ENCODE peak calls at places on chromosomes 4 and X, in nine cellular contexts. M, A, W, P, D, T, Q, J and U are unnamed samples.

GRCh38 chr4:77193511-77194236 is 36.7 kb downstream of the CCNG2 start:
- DNase-seq in T (peak; percentile 60), Q (no peak), W (no peak), A (no peak), J (no peak), P (no peak), D (peak; percentile 77), M (no peak), U (no peak)

GRCh38 chr4:148341980-148342800 is 100.0 kb downstream of the NR3C2 start:
- DNase-seq in J (no peak), W (no peak), M (no peak), T (no peak), P (no peak), D (no peak), A (no peak), Q (no peak), U (no peak)

GRCh38 chrX:13123857-13124345 is 79.5 kb upstream of the FAM9C start:
- DNase-seq in D (no peak), Q (peak; percentile 68), W (peak; percentile 59), T (no peak), J (no peak), P (no peak), A (no peak), M (no peak), U (peak; percentile 61)

GRCh38 chrX:129495941-129496340 is 27.3 kb downstream of the SMARCA1 start:
- DNase-seq in J (no peak), T (no peak), W (peak; percentile 37), Q (peak; percentile 59), D (no peak), M (peak; percentile 34), A (no peak), P (no peak), U (peak; percentile 22)

GRCh38 chr4:88690355-88690754 is 7.3 kb downstream of the NAP1L5 start:
- DNase-seq in P (no peak), M (peak; percentile 47), Q (peak; percentile 33), A (no peak), T (no peak), D (no peak), J (no peak), W (peak; percentile 82), U (peak; percentile 79)

GRCh38 chr4:141247430-141247780 is 26.7 kb downstream of the ZNF330 start:
- DNase-seq in A (no peak), P (no peak), Q (no peak), T (no peak), M (peak; percentile 5), J (no peak), W (peak; percentile 37), D (no peak), U (peak; percentile 7)

GRCh38 chr4:112652216-112652615 is 15.3 kb downstream of the LARP7 start:
- DNase-seq in A (no peak), D (no peak), M (no peak), W (no peak), P (no peak), J (no peak), Q (no peak), T (no peak), U (no peak)

GRCh38 chrX:30364229-30364628 is 55.0 kb upstream of the NR0B1 start:
- DNase-seq in J (no peak), W (no peak), Q (no peak), A (no peak), T (no peak), P (no peak), M (no peak), D (no peak), U (no peak)

GRCh38 chr4:118557298-118557851 is 127.8 kb upstream of the METTL14 start:
- DNase-seq in Q (peak; percentile 58), D (no peak), P (no peak), T (no peak), J (no peak), W (peak; percentile 68), M (peak; percentile 19), A (no peak), U (peak; percentile 40)

GRCh38 chrX:139290310-139290709 is 240.2 kb upstream of the F9 start:
- DNase-seq in D (no peak), T (no peak), A (no peak), W (peak; percentile 25), Q (peak; percentile 74), M (no peak), J (no peak), P (no peak), U (no peak)

GRCh38 chr4:18314731-18315130 is 293.2 kb upstream of the LCORL start:
- DNase-seq in W (no peak), A (no peak), Q (no peak), P (no peak), D (no peak), J (peak; percentile 7), T (no peak), M (no peak), U (no peak)

GRCh38 chr4:114272226-114272625 is 292.8 kb upstream of the ARSJ start:
- DNase-seq in W (peak; percentile 98), D (no peak), M (peak; percentile 88), Q (peak; percentile 83), T (no peak), P (peak; percentile 90), A (no peak), J (no peak), U (peak; percentile 95)

DNA sequence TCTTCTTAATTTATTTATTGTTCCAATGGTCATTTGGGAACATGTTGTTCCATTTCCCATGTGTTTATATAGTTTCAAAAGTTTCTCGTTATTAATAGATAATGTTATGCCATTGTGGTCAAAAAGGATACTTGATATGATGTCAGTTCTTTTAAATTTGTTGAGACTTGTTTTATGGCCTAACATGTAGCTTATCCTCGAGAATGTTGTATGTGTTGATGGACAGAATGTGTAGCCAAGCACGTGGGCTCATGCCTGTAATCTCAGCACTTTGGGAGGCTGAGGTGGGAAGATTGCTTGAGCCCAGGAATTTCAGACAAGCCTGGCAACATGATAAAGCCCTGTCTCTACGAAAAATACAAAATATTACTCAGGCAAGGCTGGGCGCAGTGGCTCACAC is 168.5 kb upstream of the USP38 start:
- DNase-seq in Q (no peak), D (no peak), P (no peak), W (no peak), J (no peak), T (no peak), M (no peak), A (no peak), U (no peak)
- H3K4me3 ChIP-seq in Q (no peak overlapping the region), D (no peak overlapping the region), P (no peak overlapping the region), W (no peak overlapping the region), J (no peak overlapping the region), T (no peak overlapping the region), M (no peak overlapping the region), A (no peak overlapping the region), U (no peak overlapping the region)

GRCh38 chrX:41009816-41010187 is 75.4 kb upstream of the USP9X start:
- DNase-seq in Q (no peak), W (no peak), A (no peak), D (no peak), J (no peak), T (no peak), P (no peak), M (no peak), U (no peak)

GRCh38 chrX:41005445-41005992 is 79.7 kb upstream of the USP9X start:
- DNase-seq in Q (no peak), D (no peak), P (no peak), M (no peak), A (no peak), J (no peak), T (no peak), W (no peak), U (no peak)

GRCh38 chrX:41014776-41015175 is 70.5 kb upstream of the USP9X start:
- DNase-seq in J (no peak), P (no peak), Q (peak; percentile 88), A (no peak), T (no peak), D (no peak), M (peak; percentile 15), W (peak; percentile 76), U (peak; percentile 41)

DNA sequence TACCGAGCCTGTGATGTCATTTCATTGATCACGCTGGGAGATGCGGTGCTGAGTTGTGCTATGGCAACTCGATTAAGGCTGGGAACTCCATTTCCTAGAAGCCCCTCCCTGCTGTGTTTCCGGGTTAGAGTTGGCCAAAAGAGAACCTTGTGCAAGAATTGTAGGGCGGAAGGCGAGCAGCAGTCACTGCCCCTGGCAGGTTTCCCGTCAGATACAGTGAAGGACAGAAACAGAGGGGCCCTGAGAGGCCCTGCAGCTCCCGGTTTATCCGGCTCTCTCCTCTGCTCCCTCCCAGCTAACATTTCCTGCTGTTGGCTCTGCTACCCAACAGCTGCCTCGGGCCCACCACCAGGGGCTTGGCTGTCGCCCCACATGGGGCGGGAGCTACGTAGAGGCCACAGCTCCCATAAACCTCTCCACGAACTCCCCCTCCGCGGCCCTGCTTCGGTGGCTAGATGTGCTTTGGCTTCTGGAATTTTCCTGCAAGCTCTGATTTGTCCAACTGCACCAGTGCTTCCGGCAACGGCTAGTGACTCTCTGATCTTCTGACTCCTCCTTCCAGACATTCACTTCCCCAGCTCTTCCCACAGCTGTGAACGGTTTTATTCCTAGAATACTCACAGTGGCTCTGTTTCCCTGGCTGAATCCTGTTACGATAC is 74.9 kb upstream of the USP9X start:
- DNase-seq in M (peak; percentile 92), J (peak; percentile 56), T (peak; percentile 93), D (peak; percentile 44), Q (peak; percentile 91), P (peak; percentile 68), W (peak; percentile 91), A (peak; percentile 66), U (peak; percentile 95)
- TF ChIP-seq CTCF in M (peak; percentile 18), J (peak; percentile 28), T (peak; percentile 31), D (no peak), Q (no peak), P (peak; percentile 20), W (no peak), A (no peak), U (peak; percentile 42)

DNA sequence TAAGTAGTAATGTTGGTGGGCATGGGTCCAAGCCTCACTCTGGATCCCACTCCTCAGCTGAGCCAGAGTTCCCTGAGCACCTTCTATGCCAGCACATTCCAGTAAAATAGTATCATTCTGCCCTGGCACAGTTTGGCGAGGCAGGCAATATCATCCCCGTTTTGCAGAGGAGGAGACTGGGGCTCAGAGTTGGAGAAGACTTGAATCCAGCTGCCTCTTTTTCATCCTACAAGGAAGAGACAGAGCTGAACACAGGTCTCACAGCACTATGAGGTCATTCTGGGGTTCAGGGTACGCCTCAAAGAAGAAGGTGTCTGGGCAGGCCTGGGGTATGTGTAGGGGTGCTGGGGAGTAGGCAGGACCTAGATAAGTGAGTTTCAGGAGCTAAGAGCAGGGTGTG is 103.9 kb upstream of the STX18 start:
- DNase-seq in J (no peak), D (no peak), W (no peak), T (no peak), P (no peak), M (no peak), Q (no peak), A (no peak), U (no peak)
- H3K4me3 ChIP-seq in J (no peak overlapping the region), D (no peak overlapping the region), W (no peak overlapping the region), T (no peak overlapping the region), P (no peak overlapping the region), M (no peak overlapping the region), Q (no peak overlapping the region), A (no peak overlapping the region), U (no peak overlapping the region)

DNA sequence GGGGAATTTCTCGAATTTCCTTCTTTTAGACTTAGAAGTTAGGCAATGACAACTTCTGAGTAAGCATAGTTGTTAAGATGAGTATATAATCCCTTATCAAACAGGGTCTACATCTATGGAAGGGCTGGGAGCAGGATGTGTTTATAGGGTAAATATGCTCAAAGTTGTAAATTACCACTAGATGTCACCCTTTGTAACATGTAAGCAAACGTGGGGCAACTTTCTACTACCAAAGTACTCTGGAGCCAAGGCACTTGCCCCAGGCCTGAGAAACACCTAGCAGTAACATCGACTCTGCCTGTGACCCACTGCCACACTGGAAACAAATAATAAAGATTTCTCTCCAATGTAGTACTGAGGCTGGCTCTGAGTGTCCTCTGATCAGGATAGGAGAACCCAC is 444.6 kb downstream of the IQCM start:
- DNase-seq in J (peak; percentile 73), T (peak; percentile 59), M (peak; percentile 53), D (no peak), Q (peak; percentile 65), P (peak; percentile 53), W (peak; percentile 78), A (peak; percentile 13), U (peak; percentile 78)
- TF ChIP-seq CTCF in J (peak; percentile 44), T (peak; percentile 54), M (peak; percentile 43), D (no peak), Q (peak; percentile 62), P (peak; percentile 48), W (peak; percentile 53), A (peak; percentile 58), U (peak; percentile 49)